ENCODE peak calls at places on chromosomes 7 and 10, in five cellular contexts. One of them, this sample, is unnamed. For H3K4me1, the result is how much of the 10 kb centered on the place peaks cover.

GRCh38 chr10:20006169-20006870 is 190.1 kb downstream of the PLXDC2 start:
- DNase-seq in K562: no peak
- DNase-seq in transverse colon: no peak
- DNase-seq in left ventricle myocardium inferior: no peak
- DNase-seq in ovary: no peak
- DNase-seq in this sample: no peak

GRCh38 chr7:85178531-85179298 is 8.1 kb downstream of the SEMA3D start:
- DNase-seq in K562: no peak
- DNase-seq in transverse colon: no peak
- DNase-seq in left ventricle myocardium inferior: no peak
- DNase-seq in ovary: no peak
- DNase-seq in this sample: no peak

GRCh38 chr10:82361317-82361716 is 486.3 kb downstream of the NRG3 start:
- DNase-seq in K562: no peak
- DNase-seq in transverse colon: no peak
- DNase-seq in left ventricle myocardium inferior: no peak
- DNase-seq in ovary: no peak
- DNase-seq in this sample: no peak

GRCh38 chr7:105917659-105918058 is 41.3 kb upstream of the ATXN7L1 start:
- DNase-seq in K562: no peak
- DNase-seq in transverse colon: no peak
- DNase-seq in left ventricle myocardium inferior: no peak
- DNase-seq in ovary: no peak
- DNase-seq in this sample: no peak

GRCh38 chr10:35635576-35635975 is 6.5 kb downstream of the FZD8 start:
- DNase-seq in K562: peak
- DNase-seq in transverse colon: peak
- DNase-seq in left ventricle myocardium inferior: no peak
- DNase-seq in ovary: no peak
- DNase-seq in this sample: peak

GRCh38 chr7:13352677-13353076 is 636.8 kb downstream of the ETV1 start:
- DNase-seq in K562: no peak
- DNase-seq in transverse colon: no peak
- DNase-seq in left ventricle myocardium inferior: no peak
- DNase-seq in ovary: no peak
- DNase-seq in this sample: no peak

GRCh38 chr10:73971636-73972354 is 26.1 kb upstream of the VCL start:
- DNase-seq in K562: no peak
- DNase-seq in transverse colon: no peak
- DNase-seq in left ventricle myocardium inferior: no peak
- DNase-seq in ovary: no peak
- DNase-seq in this sample: no peak

GRCh38 chr10:113291413-113291812 is 261.4 kb upstream of the HABP2 start:
- DNase-seq in K562: no peak
- DNase-seq in transverse colon: no peak
- DNase-seq in left ventricle myocardium inferior: no peak
- DNase-seq in ovary: no peak
- DNase-seq in this sample: no peak

GRCh38 chr7:97298561-97298960 is 181.1 kb downstream of the SDHAF3 start:
- DNase-seq in K562: no peak
- DNase-seq in transverse colon: no peak
- DNase-seq in left ventricle myocardium inferior: no peak
- DNase-seq in ovary: no peak
- DNase-seq in this sample: no peak

GRCh38 chr7:151727579-151728285 is 149.2 kb downstream of the PRKAG2 start:
- DNase-seq in K562: peak
- DNase-seq in transverse colon: peak
- DNase-seq in left ventricle myocardium inferior: peak
- DNase-seq in ovary: peak
- DNase-seq in this sample: peak

GRCh38 chr10:78286186-78286585 is 252.5 kb downstream of the RPS24 start:
- DNase-seq in K562: peak
- DNase-seq in transverse colon: no peak
- DNase-seq in left ventricle myocardium inferior: no peak
- DNase-seq in ovary: no peak
- DNase-seq in this sample: no peak

GRCh38 chr10:125248489-125248888 is 88.1 kb upstream of the CTBP2 start:
- DNase-seq in K562: no peak
- DNase-seq in transverse colon: no peak
- DNase-seq in left ventricle myocardium inferior: no peak
- DNase-seq in ovary: no peak
- DNase-seq in this sample: no peak
- H3K4me3 ChIP-seq in K562: no peak
- H3K4me3 ChIP-seq in transverse colon: no peak
- H3K4me3 ChIP-seq in left ventricle myocardium inferior: no peak
- H3K4me3 ChIP-seq in ovary: no peak
- H3K4me3 ChIP-seq in this sample: no peak

DNA sequence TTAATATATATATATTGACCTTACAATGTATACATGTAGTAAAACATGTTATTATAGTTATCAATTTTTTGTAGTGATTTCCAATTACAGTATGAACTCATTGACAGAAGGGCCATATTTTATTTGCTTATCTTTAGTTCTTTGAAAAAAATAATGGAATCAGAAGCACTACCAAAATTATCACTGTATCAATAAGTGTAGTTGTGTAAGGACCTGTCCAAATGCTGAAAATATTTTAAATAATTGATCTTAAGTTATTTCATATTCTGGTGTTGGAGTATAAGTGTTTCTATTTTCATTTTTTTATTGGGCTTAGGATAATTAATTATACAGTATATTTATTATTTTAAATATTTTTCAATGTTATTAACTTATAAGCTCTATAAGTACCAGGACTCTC is 8.5 kb upstream of the DGKB start:
- DNase-seq in K562: no peak
- DNase-seq in transverse colon: no peak
- DNase-seq in left ventricle myocardium inferior: no peak
- DNase-seq in ovary: no peak
- DNase-seq in this sample: no peak
- H3K27ac ChIP-seq in K562: no peak
- H3K27ac ChIP-seq in transverse colon: no peak
- H3K27ac ChIP-seq in left ventricle myocardium inferior: no peak
- H3K27ac ChIP-seq in ovary: no peak
- H3K27ac ChIP-seq in this sample: no peak

GRCh38 chr7:103348959-103349358 is 1.5 kb downstream of the PSMC2 start:
- DNase-seq in K562: no peak
- DNase-seq in transverse colon: no peak
- DNase-seq in left ventricle myocardium inferior: no peak
- DNase-seq in ovary: no peak
- DNase-seq in this sample: no peak
- H3K4me1 ChIP-seq in K562: under half
- H3K4me1 ChIP-seq in transverse colon: under half
- H3K4me1 ChIP-seq in left ventricle myocardium inferior: half or more
- H3K4me1 ChIP-seq in ovary: under half
- H3K4me1 ChIP-seq in this sample: under half

GRCh38 chr7:7971308-7972040 is 2.9 kb downstream of the GLCCI1 start:
- DNase-seq in K562: no peak
- DNase-seq in transverse colon: no peak
- DNase-seq in left ventricle myocardium inferior: no peak
- DNase-seq in ovary: no peak
- DNase-seq in this sample: no peak

GRCh38 chr7:7970113-7970619 is 1.6 kb downstream of the GLCCI1 start:
- DNase-seq in K562: no peak
- DNase-seq in transverse colon: no peak
- DNase-seq in left ventricle myocardium inferior: no peak
- DNase-seq in ovary: no peak
- DNase-seq in this sample: no peak

GRCh38 chr7:7970620-7971307 is 2.2 kb downstream of the GLCCI1 start:
- DNase-seq in K562: no peak
- DNase-seq in transverse colon: no peak
- DNase-seq in left ventricle myocardium inferior: no peak
- DNase-seq in ovary: no peak
- DNase-seq in this sample: no peak

GRCh38 chr7:7972128-7972527 is 3.5 kb downstream of the GLCCI1 start:
- DNase-seq in K562: no peak
- DNase-seq in transverse colon: no peak
- DNase-seq in left ventricle myocardium inferior: no peak
- DNase-seq in ovary: no peak
- DNase-seq in this sample: no peak

DNA sequence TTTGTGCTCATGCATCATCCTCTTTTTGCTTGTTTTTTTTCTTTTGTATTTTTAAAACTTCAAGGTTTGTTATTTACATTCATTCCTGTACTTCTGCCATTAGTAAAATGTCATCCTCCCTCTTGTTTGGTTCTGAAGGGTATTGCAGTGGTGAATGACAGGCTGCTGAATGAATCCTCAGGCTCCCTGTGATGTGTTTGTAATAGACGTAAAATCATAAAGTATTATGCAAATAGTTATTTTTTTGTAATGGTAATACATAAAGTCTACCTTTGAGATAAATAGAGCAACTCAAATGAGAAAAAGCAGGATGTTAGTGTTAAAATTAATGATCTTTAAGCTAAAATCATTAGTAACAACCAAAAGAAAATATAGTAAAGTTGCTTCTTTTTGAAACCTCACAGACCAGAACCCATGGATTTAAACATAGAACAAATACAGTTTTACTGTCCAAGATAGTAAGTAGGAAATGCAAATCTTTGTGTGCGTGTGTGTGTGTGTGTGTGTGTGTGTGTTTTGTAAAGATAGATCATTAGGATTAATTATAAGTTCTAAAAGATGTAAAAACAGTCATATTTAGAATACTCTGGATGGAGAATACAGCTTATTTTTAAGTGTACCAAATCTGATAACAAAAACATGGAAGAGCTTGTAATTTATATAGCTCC is 4.5 kb downstream of the GLCCI1 start:
- DNase-seq in K562: no peak
- DNase-seq in transverse colon: no peak
- DNase-seq in left ventricle myocardium inferior: no peak
- DNase-seq in ovary: no peak
- DNase-seq in this sample: no peak
- H3K4me3 ChIP-seq in K562: no peak
- H3K4me3 ChIP-seq in transverse colon: no peak
- H3K4me3 ChIP-seq in left ventricle myocardium inferior: no peak
- H3K4me3 ChIP-seq in ovary: no peak
- H3K4me3 ChIP-seq in this sample: no peak

GRCh38 chr7:68485253-68485914 is 1112.9 kb upstream of the AUTS2 start:
- DNase-seq in K562: no peak
- DNase-seq in transverse colon: no peak
- DNase-seq in left ventricle myocardium inferior: no peak
- DNase-seq in ovary: no peak
- DNase-seq in this sample: no peak

GRCh38 chr7:68488366-68489060 is 1109.8 kb upstream of the AUTS2 start:
- DNase-seq in K562: no peak
- DNase-seq in transverse colon: no peak
- DNase-seq in left ventricle myocardium inferior: no peak
- DNase-seq in ovary: no peak
- DNase-seq in this sample: no peak

GRCh38 chr7:68482800-68483199 is 1115.5 kb upstream of the AUTS2 start:
- DNase-seq in K562: no peak
- DNase-seq in transverse colon: no peak
- DNase-seq in left ventricle myocardium inferior: no peak
- DNase-seq in ovary: no peak
- DNase-seq in this sample: no peak

DNA sequence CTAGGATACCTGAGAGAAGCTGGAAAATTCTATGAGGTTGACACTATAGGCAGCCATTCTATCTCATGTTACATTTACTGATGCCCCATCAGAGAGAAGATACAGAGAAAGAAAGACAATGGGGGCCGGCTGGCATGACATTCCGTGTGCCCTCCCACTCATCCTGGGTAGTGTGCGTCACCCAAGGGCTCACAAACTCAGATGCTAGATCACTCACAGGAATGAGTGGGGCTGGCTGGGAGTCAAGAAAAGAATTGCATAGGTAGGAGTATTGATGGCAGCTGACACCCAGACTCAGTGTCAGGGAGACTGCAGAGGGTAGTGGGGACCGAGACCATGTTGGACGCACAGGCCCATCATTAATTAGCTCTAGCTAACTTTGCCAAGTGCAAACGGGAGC is 1113.5 kb upstream of the AUTS2 start:
- DNase-seq in K562: no peak
- DNase-seq in transverse colon: no peak
- DNase-seq in left ventricle myocardium inferior: no peak
- DNase-seq in ovary: no peak
- DNase-seq in this sample: no peak
- H3K27ac ChIP-seq in K562: no peak
- H3K27ac ChIP-seq in transverse colon: no peak
- H3K27ac ChIP-seq in left ventricle myocardium inferior: no peak
- H3K27ac ChIP-seq in ovary: no peak
- H3K27ac ChIP-seq in this sample: no peak